ENCODE peak calls at places on chromosomes 11 and 22, in eight cellular contexts. D is activated T-cell treated with anti-CD3 and anti-CD28 coated beads for 1 hour; N is ACHN; L is SJSA1; E is NCI-H69; G is NCI-H1105 treated with DMSO at 0.1 percent for 48 hours; J is heart right ventricle; U is stimulated activated CD4-positive, alpha-beta T cell treated with anti-CD3 and anti-CD28 coated beads, TNF-alpha, amount 100 ng/mL, for 24 hours. V is an unnamed sample.

GRCh38 chr11:102114032-102114431 is 3.8 kb downstream of the YAP1 start:
- DNase-seq in D (no peak), U (no peak), J (no peak), G (no peak), E (no peak), N (peak; percentile 22), L (no peak), V (no peak)

GRCh38 chr22:46535876-46536558 is 1.4 kb downstream of the CELSR1 start:
- DNase-seq in U (no peak), E (no peak), J (no peak), L (no peak), N (no peak), D (no peak), G (no peak), V (no peak)

GRCh38 chr22:19822301-19823117 is 32.2 kb downstream of the GNB1L start:
- DNase-seq in U (no peak), E (no peak), G (no peak), N (no peak), L (no peak), J (no peak), D (no peak), V (no peak)

GRCh38 chr11:116513278-116513823 is 259.4 kb downstream of the BUD13 start:
- DNase-seq in G (no peak), E (peak; percentile 74), L (no peak), J (no peak), N (no peak), U (no peak), D (no peak), V (no peak)

GRCh38 chr11:112886707-112887370 is 74.4 kb upstream of the NCAM1 start:
- DNase-seq in U (no peak), E (peak; percentile 91), G (peak; percentile 35), D (no peak), L (no peak), J (no peak), N (no peak), V (no peak)

GRCh38 chr11:123122341-123122740 is 60.4 kb upstream of the HSPA8 start:
- DNase-seq in G (no peak), U (no peak), E (no peak), N (no peak), J (no peak), L (peak; percentile 2), D (no peak), V (peak; percentile 82)

GRCh38 chr22:17724678-17725464 is 49.4 kb downstream of the BID start:
- DNase-seq in L (peak; percentile 18), D (no peak), G (no peak), E (no peak), N (no peak), U (no peak), J (no peak), V (no peak)

GRCh38 chr11:120694706-120695105 is 183.2 kb downstream of the GRIK4 start:
- DNase-seq in L (no peak), N (no peak), J (no peak), U (no peak), E (peak; percentile 26), G (no peak), D (no peak), V (no peak)

GRCh38 chr22:32917577-32918375 is 116.3 kb downstream of the TIMP3 start:
- DNase-seq in L (no peak), G (no peak), J (peak; percentile 25), N (no peak), U (no peak), D (no peak), E (no peak), V (no peak)

GRCh38 chr11:27545946-27546345 is 39.4 kb upstream of the LIN7C start:
- DNase-seq in L (no peak), G (no peak), U (no peak), N (no peak), D (no peak), J (no peak), E (peak; percentile 44), V (no peak)

GRCh38 chr11:7612661-7613393 is 60.5 kb downstream of the CYB5R2 start:
- DNase-seq in E (peak; percentile 71), U (no peak), G (no peak), L (peak; percentile 65), J (no peak), D (no peak), N (no peak), V (peak; percentile 96)

GRCh38 chr22:40757071-40757470 is 62.1 kb downstream of the SLC25A17 start:
- DNase-seq in G (no peak), E (peak; percentile 67), J (no peak), U (no peak), D (no peak), L (no peak), N (no peak), V (peak; percentile 57)

GRCh38 chr11:33620423-33621120 is 80.1 kb downstream of the C11orf91 start:
- DNase-seq in D (no peak), E (peak; percentile 96), N (no peak), G (no peak), U (no peak), L (peak; percentile 36), J (no peak), V (no peak)

V was measured in PC-9.